ENCODE peak calls at places on chromosome 11, in five cellular contexts. J is HFFc6, U is GM12865, I is AG09309, F is KG1. C is an unnamed sample.

GRCh38 chr11:12692238-12693074 is 18.2 kb downstream of the TEAD1 start:
- DNase-seq in J (peak), U (no peak), I (peak), F (no peak), C (no peak)

GRCh38 chr11:114163231-114163631 is 103.7 kb downstream of the ZBTB16 start:
- DNase-seq in J (no peak), U (no peak), I (no peak), F (no peak), C (no peak)

GRCh38 chr11:117856892-117857291 is 19.6 kb downstream of the FXYD6 start:
- DNase-seq in J (no peak), U (no peak), I (no peak), F (no peak), C (no peak)

GRCh38 chr11:13721760-13722159 is 53.3 kb downstream of the FAR1 start:
- DNase-seq in J (no peak), U (no peak), I (no peak), F (no peak), C (no peak)

GRCh38 chr11:108048269-108048668 is 39.6 kb downstream of the CUL5 start:
- DNase-seq in J (no peak), U (no peak), I (no peak), F (no peak), C (no peak)

GRCh38 chr11:16806791-16807190 is 68.3 kb downstream of the C11orf58 start:
- DNase-seq in J (no peak), U (no peak), I (no peak), F (no peak), C (no peak)

GRCh38 chr11:134652586-134653255 is 240.7 kb upstream of the B3GAT1 start:
- DNase-seq in J (no peak), U (no peak), I (no peak), F (no peak), C (no peak)

GRCh38 chr11:72220696-72221363 is 3.7 kb upstream of the INPPL1 start:
- DNase-seq in J (no peak), U (no peak), I (no peak), F (no peak), C (no peak)

GRCh38 chr11:12625438-12626071 is 48.7 kb upstream of the TEAD1 start:
- DNase-seq in J (peak), U (no peak), I (peak), F (no peak), C (no peak)

GRCh38 chr11:18527512-18527911 is 770 bp upstream of the TSG101 start:
- DNase-seq in J (peak), U (peak), I (peak), F (peak), C (no peak)

GRCh38 chr11:121722431-121723256 is 269.9 kb upstream of the SORL1-AS1 start:
- DNase-seq in J (peak), U (no peak), I (peak), F (no peak), C (no peak)

GRCh38 chr11:85595285-85595884 is 31.8 kb downstream of the DLG2 start:
- DNase-seq in J (peak), U (peak), I (peak), F (peak), C (peak)

GRCh38 chr11:120514541-120515121 is 3.1 kb downstream of the GRIK4 start:
- DNase-seq in J (no peak), U (no peak), I (no peak), F (no peak), C (no peak)

GRCh38 chr11:45607995-45608394 is 57.4 kb downstream of the CHST1 start:
- DNase-seq in J (no peak), U (no peak), I (no peak), F (no peak), C (no peak)

GRCh38 chr11:133893381-133893780 is 48.1 kb upstream of the SPATA19 start:
- DNase-seq in J (no peak), U (no peak), I (no peak), F (no peak), C (no peak)

GRCh38 chr11:39641749-39642148 is 1817.7 kb downstream of the LRRC4C start:
- DNase-seq in J (no peak), U (no peak), I (no peak), F (no peak), C (no peak)

GRCh38 chr11:5831196-5831829 is 10.4 kb downstream of the OR52E6 start:
- DNase-seq in J (no peak), U (no peak), I (no peak), F (no peak), C (no peak)

GRCh38 chr11:6992457-6993431 is 27.4 kb downstream of the ZNF214 start:
- DNase-seq in J (peak), U (no peak), I (peak), F (no peak), C (no peak)

GRCh38 chr11:104151404-104152204 is 12.3 kb downstream of the PDGFD start:
- DNase-seq in J (peak), U (peak), I (no peak), F (no peak), C (no peak)

GRCh38 chr11:83159901-83160865 is 3.3 kb downstream of the PCF11 start:
- DNase-seq in J (peak), U (peak), I (no peak), F (no peak), C (no peak)

GRCh38 chr11:128342511-128343133 is 244.7 kb downstream of the ETS1 start:
- DNase-seq in J (no peak), U (peak), I (peak), F (no peak), C (peak)

GRCh38 chr11:112665291-112665690 is 295.9 kb upstream of the NCAM1 start:
- DNase-seq in J (no peak), U (no peak), I (no peak), F (no peak), C (no peak)

GRCh38 chr11:68546555-68546954 is 86.0 kb downstream of the PPP6R3 start:
- DNase-seq in J (no peak), U (no peak), I (no peak), F (no peak), C (no peak)

GRCh38 chr11:74989269-74989655 is 529 bp downstream of the NEU3 start:
- DNase-seq in J (no peak), U (peak), I (no peak), F (no peak), C (no peak)

GRCh38 chr11:10331548-10332289 is 26.8 kb downstream of the ADM start:
- DNase-seq in J (no peak), U (no peak), I (no peak), F (no peak), C (no peak)

GRCh38 chr11:73652046-73652730 is 5.8 kb downstream of the PLEKHB1 start:
- DNase-seq in J (no peak), U (no peak), I (no peak), F (no peak), C (no peak)

GRCh38 chr11:35491231-35491871 is 34.1 kb downstream of the PAMR1 start:
- DNase-seq in J (peak), U (no peak), I (peak), F (no peak), C (no peak)

GRCh38 chr11:10076458-10077141 is 217.4 kb downstream of the SBF2 start:
- DNase-seq in J (peak), U (peak), I (no peak), F (peak), C (peak)